ENCODE peak calls at places on chromosomes 4 and X, in four cellular contexts. G is tibial artery, S is ACHN, J is fibroblast of pulmonary artery. Q is an unnamed sample.

GRCh38 chr4:158172558-158173258 is at the start of gene GASK1B:
- DNase-seq in J (peak; percentile 83), G (no peak), S (peak; percentile 73), Q (peak; percentile 73)

GRCh38 chr4:8287606-8288280 is 18.2 kb downstream of the HTRA3 start:
- DNase-seq in S (no peak), J (no peak), G (no peak), Q (no peak)

GRCh38 chr4:171629737-171630136 is 183.5 kb upstream of the GALNTL6 start:
- DNase-seq in S (no peak), G (no peak), J (no peak), Q (no peak)

GRCh38 chrX:31656013-31656412 is 584.2 kb upstream of the FTHL17 start:
- DNase-seq in J (peak; percentile 27), G (no peak), S (no peak), Q (no peak)

GRCh38 chr4:158046345-158046744 is 126.5 kb downstream of the GASK1B start:
- DNase-seq in G (no peak), S (no peak), J (no peak), Q (no peak)

GRCh38 chrX:49999048-49999447 is 76.7 kb downstream of the CLCN5 start:
- DNase-seq in S (no peak), G (no peak), J (no peak), Q (no peak)

GRCh38 chrX:70132877-70133302 is 357 bp upstream of the IGBP1 start:
- DNase-seq in S (no peak), J (no peak), G (no peak), Q (no peak)

GRCh38 chr4:38949416-38950051 is 81.9 kb downstream of the FAM114A1 start:
- DNase-seq in J (peak; percentile 43), S (no peak), G (no peak), Q (peak; percentile 37)

GRCh38 chrX:13109811-13110210 is 65.4 kb upstream of the FAM9C start:
- DNase-seq in J (peak; percentile 63), S (no peak), G (no peak), Q (no peak)

GRCh38 chrX:21838937-21839333 is 482 bp upstream of the MBTPS2 start:
- DNase-seq in S (peak; percentile 24), G (no peak), J (peak; percentile 42), Q (peak; percentile 40)

GRCh38 chr4:71270901-71271300 is 67.9 kb upstream of the SLC4A4 start:
- DNase-seq in J (peak; percentile 47), G (no peak), S (peak; percentile 54), Q (peak; percentile 22)

GRCh38 chr4:102217345-102217744 is 127.9 kb downstream of the SLC39A8 start:
- DNase-seq in G (no peak), S (no peak), J (no peak), Q (no peak)

GRCh38 chr4:174604198-174604597 is 81.9 kb upstream of the HPGD start:
- DNase-seq in G (no peak), J (peak; percentile 82), S (no peak), Q (peak; percentile 40)

GRCh38 chrX:12007881-12008280 is 130.4 kb upstream of the FRMPD4 start:
- DNase-seq in G (no peak), S (peak; percentile 76), J (peak; percentile 67), Q (peak; percentile 82)

GRCh38 chr4:65259251-65259650 is 411.0 kb downstream of the EPHA5 start:
- DNase-seq in G (no peak), J (no peak), S (no peak), Q (no peak)

GRCh38 chrX:45852884-45853283 is 652.2 kb upstream of the DIPK2B start:
- DNase-seq in J (no peak), G (no peak), S (no peak), Q (no peak)

GRCh38 chrX:63488546-63489373 is 137.6 kb upstream of the SPIN4 start:
- DNase-seq in S (no peak), J (no peak), G (no peak), Q (no peak)

GRCh38 chr4:169009281-169010124 is 552 bp downstream of the CBR4 start:
- DNase-seq in J (peak; percentile 62), S (peak; percentile 66), G (peak; percentile 79), Q (peak; percentile 73)

GRCh38 chr4:128863314-128864075 is 54.0 kb downstream of the JADE1 start:
- DNase-seq in J (peak; percentile 88), G (peak; percentile 84), S (peak; percentile 67), Q (peak; percentile 63)

GRCh38 chr4:150769235-150769634 is 187.3 kb downstream of the MAB21L2 start:
- DNase-seq in S (peak; percentile 79), J (peak; percentile 62), G (no peak), Q (peak; percentile 69)

GRCh38 chrX:49191033-49191871 is 5.1 kb upstream of the PRICKLE3 start:
- DNase-seq in S (peak; percentile 94), J (peak; percentile 100), G (peak; percentile 96), Q (peak; percentile 99)

GRCh38 chr4:20337261-20337664 is 85.6 kb downstream of the SLIT2 start:
- DNase-seq in G (no peak), S (no peak), J (no peak), Q (no peak)

GRCh38 chrX:153685751-153686676 is 1.7 kb upstream of the SLC6A8 start:
- DNase-seq in G (no peak), S (no peak), J (no peak), Q (no peak)

GRCh38 chr4:185108185-185108584 is 34.9 kb upstream of the SLC25A4 start:
- DNase-seq in G (no peak), J (no peak), S (no peak), Q (no peak)

GRCh38 chr4:155402941-155403340 is 26.2 kb upstream of the MAP9 start:
- DNase-seq in G (no peak), S (peak; percentile 49), J (no peak), Q (no peak)

GRCh38 chrX:38654302-38654701 is 93.0 kb downstream of the TSPAN7 start:
- DNase-seq in S (peak; percentile 25), G (no peak), J (peak; percentile 53), Q (peak; percentile 48)

GRCh38 chr4:8038702-8039251 is 99.1 kb upstream of the AFAP1 start:
- DNase-seq in J (no peak), S (no peak), G (no peak), Q (no peak)

GRCh38 chrX:1661048-1661921 is 46.4 kb downstream of the ASMT start:
- DNase-seq in S (no peak), G (peak; percentile 21), J (no peak), Q (peak; percentile 38)

Q was measured in RKO.